ENCODE peak calls at places on chromosomes 6 and 20, in seven cellular contexts. One of them, this sample, is unnamed.

GRCh38 chr6:107877968-107878367 is 53.9 kb upstream of the SCML4 start:
- DNase-seq in CD4-positive, CD25-positive, alpha-beta regulatory T cell: no peak
- DNase-seq in tibial nerve: no peak
- DNase-seq in WERI-Rb-1: no peak
- DNase-seq in upper lobe of right lung: no peak
- DNase-seq in AG09309: no peak
- DNase-seq in HL-60: no peak
- DNase-seq in this sample: peak; percentile 42

GRCh38 chr20:4225778-4226177 is 210.4 kb upstream of the RNF24 start:
- DNase-seq in CD4-positive, CD25-positive, alpha-beta regulatory T cell: no peak
- DNase-seq in tibial nerve: no peak
- DNase-seq in WERI-Rb-1: no peak
- DNase-seq in upper lobe of right lung: no peak
- DNase-seq in AG09309: peak; percentile 96
- DNase-seq in HL-60: no peak
- DNase-seq in this sample: no peak

GRCh38 chr20:45336530-45337366 is 11.5 kb downstream of the SDC4 start:
- DNase-seq in CD4-positive, CD25-positive, alpha-beta regulatory T cell: no peak
- DNase-seq in tibial nerve: no peak
- DNase-seq in WERI-Rb-1: no peak
- DNase-seq in upper lobe of right lung: no peak
- DNase-seq in AG09309: peak; percentile 93
- DNase-seq in HL-60: no peak
- DNase-seq in this sample: no peak

GRCh38 chr20:63447345-63447744 is 25.1 kb downstream of the KCNQ2 start:
- DNase-seq in CD4-positive, CD25-positive, alpha-beta regulatory T cell: no peak
- DNase-seq in tibial nerve: no peak
- DNase-seq in WERI-Rb-1: no peak
- DNase-seq in upper lobe of right lung: no peak
- DNase-seq in AG09309: no peak
- DNase-seq in HL-60: no peak
- DNase-seq in this sample: no peak

GRCh38 chr6:20178327-20178726 is 33.9 kb downstream of the MBOAT1 start:
- DNase-seq in CD4-positive, CD25-positive, alpha-beta regulatory T cell: no peak
- DNase-seq in tibial nerve: no peak
- DNase-seq in WERI-Rb-1: no peak
- DNase-seq in upper lobe of right lung: no peak
- DNase-seq in AG09309: no peak
- DNase-seq in HL-60: no peak
- DNase-seq in this sample: no peak

GRCh38 chr20:59696476-59696875 is 92.1 kb downstream of the PHACTR3 start:
- DNase-seq in CD4-positive, CD25-positive, alpha-beta regulatory T cell: no peak
- DNase-seq in tibial nerve: no peak
- DNase-seq in WERI-Rb-1: no peak
- DNase-seq in upper lobe of right lung: no peak
- DNase-seq in AG09309: no peak
- DNase-seq in HL-60: no peak
- DNase-seq in this sample: no peak

GRCh38 chr6:73696990-73697651 is 1.1 kb downstream of the CD109 start:
- DNase-seq in CD4-positive, CD25-positive, alpha-beta regulatory T cell: no peak
- DNase-seq in tibial nerve: no peak
- DNase-seq in WERI-Rb-1: no peak
- DNase-seq in upper lobe of right lung: no peak
- DNase-seq in AG09309: no peak
- DNase-seq in HL-60: no peak
- DNase-seq in this sample: no peak

GRCh38 chr20:48668451-48668946 is 159.3 kb downstream of the PREX1 start:
- DNase-seq in CD4-positive, CD25-positive, alpha-beta regulatory T cell: no peak
- DNase-seq in tibial nerve: no peak
- DNase-seq in WERI-Rb-1: no peak
- DNase-seq in upper lobe of right lung: no peak
- DNase-seq in AG09309: no peak
- DNase-seq in HL-60: no peak
- DNase-seq in this sample: no peak

GRCh38 chr6:41917528-41917927 is 3.4 kb downstream of the MED20 start:
- DNase-seq in CD4-positive, CD25-positive, alpha-beta regulatory T cell: no peak
- DNase-seq in tibial nerve: no peak
- DNase-seq in WERI-Rb-1: no peak
- DNase-seq in upper lobe of right lung: no peak
- DNase-seq in AG09309: peak; percentile 79
- DNase-seq in HL-60: no peak
- DNase-seq in this sample: no peak

GRCh38 chr20:49186535-49187329 is 1.4 kb downstream of the STAU1 start:
- DNase-seq in CD4-positive, CD25-positive, alpha-beta regulatory T cell: peak; percentile 46
- DNase-seq in tibial nerve: peak; percentile 55
- DNase-seq in WERI-Rb-1: peak; percentile 29
- DNase-seq in upper lobe of right lung: peak; percentile 68
- DNase-seq in AG09309: no peak
- DNase-seq in HL-60: no peak
- DNase-seq in this sample: no peak

GRCh38 chr6:34144581-34145160 is 1.2 kb downstream of the GRM4 start:
- DNase-seq in CD4-positive, CD25-positive, alpha-beta regulatory T cell: no peak
- DNase-seq in tibial nerve: no peak
- DNase-seq in WERI-Rb-1: peak; percentile 50
- DNase-seq in upper lobe of right lung: peak; percentile 61
- DNase-seq in AG09309: no peak
- DNase-seq in HL-60: no peak
- DNase-seq in this sample: no peak

GRCh38 chr6:34143884-34144580 is 1.9 kb downstream of the GRM4 start:
- DNase-seq in CD4-positive, CD25-positive, alpha-beta regulatory T cell: no peak
- DNase-seq in tibial nerve: no peak
- DNase-seq in WERI-Rb-1: peak; percentile 97
- DNase-seq in upper lobe of right lung: peak; percentile 62
- DNase-seq in AG09309: no peak
- DNase-seq in HL-60: no peak
- DNase-seq in this sample: no peak

GRCh38 chr6:34146021-34146782 is at the start of gene GRM4:
- DNase-seq in CD4-positive, CD25-positive, alpha-beta regulatory T cell: no peak
- DNase-seq in tibial nerve: no peak
- DNase-seq in WERI-Rb-1: peak; percentile 58
- DNase-seq in upper lobe of right lung: peak; percentile 49
- DNase-seq in AG09309: no peak
- DNase-seq in HL-60: no peak
- DNase-seq in this sample: no peak

GRCh38 chr6:34146801-34147592 is 1.1 kb upstream of the GRM4 start:
- DNase-seq in CD4-positive, CD25-positive, alpha-beta regulatory T cell: no peak
- DNase-seq in tibial nerve: no peak
- DNase-seq in WERI-Rb-1: peak; percentile 14
- DNase-seq in upper lobe of right lung: peak; percentile 32
- DNase-seq in AG09309: no peak
- DNase-seq in HL-60: no peak
- DNase-seq in this sample: no peak

GRCh38 chr6:34145161-34146020 is 496 bp downstream of the GRM4 start:
- DNase-seq in CD4-positive, CD25-positive, alpha-beta regulatory T cell: no peak
- DNase-seq in tibial nerve: no peak
- DNase-seq in WERI-Rb-1: peak; percentile 94
- DNase-seq in upper lobe of right lung: peak; percentile 63
- DNase-seq in AG09309: no peak
- DNase-seq in HL-60: peak; percentile 8
- DNase-seq in this sample: no peak
- H3K4me3 ChIP-seq in CD4-positive, CD25-positive, alpha-beta regulatory T cell: no peak overlapping the region
- H3K4me3 ChIP-seq in tibial nerve: peak overlapping the region; percentile 43
- H3K4me3 ChIP-seq in WERI-Rb-1: peak overlapping the region; percentile 74
- H3K4me3 ChIP-seq in upper lobe of right lung: peak overlapping the region; percentile 34
- H3K4me3 ChIP-seq in AG09309: peak overlapping the region; percentile 30
- H3K4me3 ChIP-seq in HL-60: no peak overlapping the region
- H3K4me3 ChIP-seq in this sample: peak overlapping the region; percentile 46

GRCh38 chr6:35318845-35319220 is 21.2 kb downstream of the DEF6 start:
- DNase-seq in CD4-positive, CD25-positive, alpha-beta regulatory T cell: no peak
- DNase-seq in tibial nerve: no peak
- DNase-seq in WERI-Rb-1: no peak
- DNase-seq in upper lobe of right lung: no peak
- DNase-seq in AG09309: no peak
- DNase-seq in HL-60: no peak
- DNase-seq in this sample: no peak
- H3K4me3 ChIP-seq in CD4-positive, CD25-positive, alpha-beta regulatory T cell: no peak overlapping the region
- H3K4me3 ChIP-seq in tibial nerve: peak overlapping the region; percentile 51
- H3K4me3 ChIP-seq in WERI-Rb-1: peak overlapping the region; percentile 63
- H3K4me3 ChIP-seq in upper lobe of right lung: peak overlapping the region; percentile 46
- H3K4me3 ChIP-seq in AG09309: peak overlapping the region; percentile 50
- H3K4me3 ChIP-seq in HL-60: no peak overlapping the region
- H3K4me3 ChIP-seq in this sample: no peak overlapping the region

GRCh38 chr6:138774370-138774769 is 801 bp downstream of the CCDC28A start:
- DNase-seq in CD4-positive, CD25-positive, alpha-beta regulatory T cell: no peak
- DNase-seq in tibial nerve: no peak
- DNase-seq in WERI-Rb-1: no peak
- DNase-seq in upper lobe of right lung: no peak
- DNase-seq in AG09309: no peak
- DNase-seq in HL-60: no peak
- DNase-seq in this sample: no peak
- H3K4me3 ChIP-seq in CD4-positive, CD25-positive, alpha-beta regulatory T cell: peak overlapping the region; percentile 97
- H3K4me3 ChIP-seq in tibial nerve: peak overlapping the region; percentile 91
- H3K4me3 ChIP-seq in WERI-Rb-1: peak overlapping the region; percentile 82
- H3K4me3 ChIP-seq in upper lobe of right lung: peak overlapping the region; percentile 93
- H3K4me3 ChIP-seq in AG09309: peak overlapping the region; percentile 92
- H3K4me3 ChIP-seq in HL-60: peak overlapping the region; percentile 67
- H3K4me3 ChIP-seq in this sample: peak overlapping the region; percentile 87

DNA sequence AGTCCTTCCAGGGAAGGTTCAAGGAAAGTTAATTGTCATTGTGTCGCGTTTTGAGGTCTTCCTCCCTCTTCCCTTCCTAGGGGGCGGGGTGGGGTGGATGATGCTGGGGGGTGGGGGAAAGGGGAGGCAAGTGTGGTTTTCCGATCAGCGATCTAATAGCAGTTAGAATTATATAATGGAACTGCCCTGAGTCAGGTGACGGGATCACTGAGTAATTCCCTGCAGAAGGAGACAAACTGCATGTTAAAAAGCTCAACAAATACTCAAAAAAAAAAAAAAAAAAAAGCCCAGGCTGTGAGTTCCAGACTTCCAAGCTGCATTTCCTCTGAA is 240.4 kb downstream of the PHACTR1 start:
- DNase-seq in CD4-positive, CD25-positive, alpha-beta regulatory T cell: no peak
- DNase-seq in tibial nerve: no peak
- DNase-seq in WERI-Rb-1: no peak
- DNase-seq in upper lobe of right lung: no peak
- DNase-seq in AG09309: peak; percentile 10
- DNase-seq in HL-60: no peak
- DNase-seq in this sample: no peak
- H3K4me3 ChIP-seq in CD4-positive, CD25-positive, alpha-beta regulatory T cell: peak overlapping the region; percentile 73
- H3K4me3 ChIP-seq in tibial nerve: peak overlapping the region; percentile 59
- H3K4me3 ChIP-seq in WERI-Rb-1: no peak overlapping the region
- H3K4me3 ChIP-seq in upper lobe of right lung: peak overlapping the region; percentile 60
- H3K4me3 ChIP-seq in AG09309: peak overlapping the region; percentile 71
- H3K4me3 ChIP-seq in HL-60: peak overlapping the region; percentile 50
- H3K4me3 ChIP-seq in this sample: peak overlapping the region; percentile 53